ENCODE peak calls at places on chromosomes 2 and 18, in nine cellular contexts. J is MG63; S is CD4-positive, CD25-positive, alpha-beta regulatory T cell; E is upper lobe of right lung; T is left ventricle myocardium inferior; K is CD4-positive, alpha-beta T cell; G is aorta; R is mucosa of descending colon; Z is GM23248. I is an unnamed sample. For H3K9me3, the result is how much of the 10 kb centered on the place peaks cover.

GRCh38 chr2:197030090-197030489 is 103.6 kb upstream of the PGAP1 start:
- DNase-seq in R (no peak), E (no peak), J (no peak), T (no peak), K (no peak), G (no peak), S (no peak), Z (no peak), I (no peak)

GRCh38 chr18:70044626-70045025 is 97.0 kb upstream of the CD226 start:
- DNase-seq in G (no peak), Z (peak), S (no peak), J (peak), E (no peak), R (no peak), T (no peak), K (no peak), I (no peak)

GRCh38 chr2:13581471-13581870 is 864.7 kb downstream of the TRIB2 start:
- DNase-seq in R (no peak), K (no peak), G (no peak), E (no peak), J (no peak), Z (peak), T (no peak), S (no peak), I (no peak)

GRCh38 chr2:174492963-174493431 is 6.2 kb upstream of the GPR155 start:
- DNase-seq in K (peak), R (peak), G (no peak), S (peak), J (no peak), Z (no peak), E (no peak), T (no peak), I (peak)

GRCh38 chr2:24855703-24856102 is 62.5 kb downstream of the CENPO start:
- DNase-seq in E (peak), J (no peak), Z (peak), K (no peak), R (no peak), G (peak), S (no peak), T (peak), I (no peak)

GRCh38 chr18:74282359-74283254 is 9.2 kb downstream of the CYB5A start:
- DNase-seq in J (no peak), T (no peak), K (no peak), E (no peak), R (peak), G (no peak), Z (no peak), S (no peak), I (no peak)

GRCh38 chr2:200873561-200873960 is 9.1 kb upstream of the CLK1 start:
- DNase-seq in K (no peak), E (no peak), Z (no peak), T (no peak), R (no peak), J (no peak), G (no peak), S (no peak), I (no peak)

GRCh38 chr2:109103286-109103685 is 25.7 kb upstream of the SH3RF3 start:
- DNase-seq in T (no peak), E (no peak), J (no peak), S (no peak), R (no peak), G (peak), K (no peak), Z (no peak), I (no peak)

GRCh38 chr18:10924290-10924689 is 225.1 kb downstream of the PIEZO2 start:
- DNase-seq in K (no peak), Z (no peak), R (no peak), J (no peak), G (no peak), E (no peak), T (no peak), S (no peak), I (no peak)

GRCh38 chr18:74972354-74972753 is 236.6 kb downstream of the PTGR3 start:
- DNase-seq in E (no peak), R (no peak), T (no peak), S (no peak), J (no peak), Z (no peak), G (no peak), K (no peak), I (no peak)

GRCh38 chr18:2716394-2717326 is 61.1 kb downstream of the SMCHD1 start:
- DNase-seq in G (no peak), R (no peak), S (no peak), Z (no peak), T (peak), J (no peak), K (no peak), E (no peak), I (no peak)

GRCh38 chr2:207126724-207127314 is 38.9 kb downstream of the KLF7 start:
- DNase-seq in J (no peak), T (no peak), S (no peak), G (no peak), E (no peak), K (no peak), Z (peak), R (no peak), I (no peak)

GRCh38 chr18:9087144-9087543 is 15.4 kb upstream of the NDUFV2 start:
- DNase-seq in J (no peak), K (no peak), E (no peak), Z (no peak), G (no peak), R (no peak), T (no peak), S (no peak), I (no peak)

GRCh38 chr2:10497797-10498251 is 49.7 kb upstream of the ODC1 start:
- DNase-seq in T (peak), S (peak), J (peak), K (peak), Z (peak), G (no peak), E (no peak), R (peak), I (peak)

GRCh38 chr2:45178854-45179253 is 169.6 kb upstream of the SIX2 start:
- DNase-seq in E (no peak), K (no peak), G (no peak), T (no peak), J (peak), S (no peak), R (no peak), Z (peak), I (no peak)

GRCh38 chr18:37175727-37176126 is 346.8 kb downstream of the KIAA1328 start:
- DNase-seq in K (no peak), S (no peak), E (no peak), T (no peak), J (no peak), G (no peak), R (no peak), Z (no peak), I (no peak)

GRCh38 chr18:6060149-6060548 is 164.8 kb upstream of the TMEM200C start:
- DNase-seq in Z (no peak), T (no peak), R (no peak), G (no peak), J (no peak), K (no peak), E (no peak), S (no peak), I (no peak)

GRCh38 chr18:8933714-8934284 is 168.7 kb upstream of the NDUFV2 start:
- DNase-seq in R (no peak), Z (no peak), K (no peak), T (no peak), S (no peak), E (no peak), G (no peak), J (peak), I (no peak)

GRCh38 chr2:112332123-112332696 is 56.8 kb downstream of the ZC3H6 start:
- DNase-seq in Z (no peak), K (no peak), J (no peak), G (no peak), R (no peak), T (no peak), E (no peak), S (no peak), I (no peak)

GRCh38 chr2:27212626-27213471 is 781 bp upstream of the SLC5A6 start:
- DNase-seq in T (no peak), Z (peak), E (no peak), K (peak), R (no peak), J (peak), S (peak), G (no peak), I (peak)

GRCh38 chr2:217802261-217802660 is 200.5 kb downstream of the TNS1 start:
- DNase-seq in J (no peak), S (no peak), R (no peak), K (no peak), Z (no peak), E (no peak), G (peak), T (no peak), I (no peak)

GRCh38 chr2:194819367-194819766 is 837.7 kb upstream of the SLC39A10 start:
- DNase-seq in K (no peak), T (no peak), J (no peak), E (no peak), R (no peak), G (no peak), S (no peak), Z (no peak), I (no peak)

GRCh38 chr2:240931319-240931949 is 25.3 kb downstream of the CROCC2 start:
- DNase-seq in G (peak), J (no peak), K (no peak), E (peak), Z (no peak), T (no peak), S (no peak), R (no peak), I (no peak)

GRCh38 chr2:239579081-239579480 is 178.3 kb upstream of the HDAC4 start:
- DNase-seq in Z (no peak), J (no peak), T (peak), E (peak), R (peak), K (no peak), G (peak), S (no peak), I (no peak)
- H3K9me3 ChIP-seq in Z (under half), J (under half), T (under half), E (under half), R (under half), K (under half), G (under half), S (under half), I (under half)

GRCh38 chr18:71939483-71939882 is 604.7 kb downstream of the CBLN2 start:
- DNase-seq in E (no peak), Z (no peak), S (no peak), G (no peak), K (no peak), J (no peak), T (no peak), R (no peak), I (no peak)

GRCh38 chr18:71942433-71942832 is 601.7 kb downstream of the CBLN2 start:
- DNase-seq in E (no peak), K (no peak), Z (no peak), T (no peak), G (no peak), S (no peak), J (no peak), R (no peak), I (no peak)
- H3K9me3 ChIP-seq in E (under half), K (under half), Z (under half), T (under half), G (under half), S (under half), J (under half), R (under half), I (under half)

GRCh38 chr2:141911485-141912066 is 219.2 kb downstream of the LRP1B start:
- DNase-seq in Z (no peak), E (no peak), S (peak), T (no peak), K (no peak), J (no peak), R (no peak), G (no peak), I (no peak)

GRCh38 chr2:141900826-141901225 is 230.0 kb downstream of the LRP1B start:
- DNase-seq in T (no peak), E (no peak), Z (no peak), K (no peak), J (no peak), S (no peak), R (no peak), G (no peak), I (no peak)

DNA sequence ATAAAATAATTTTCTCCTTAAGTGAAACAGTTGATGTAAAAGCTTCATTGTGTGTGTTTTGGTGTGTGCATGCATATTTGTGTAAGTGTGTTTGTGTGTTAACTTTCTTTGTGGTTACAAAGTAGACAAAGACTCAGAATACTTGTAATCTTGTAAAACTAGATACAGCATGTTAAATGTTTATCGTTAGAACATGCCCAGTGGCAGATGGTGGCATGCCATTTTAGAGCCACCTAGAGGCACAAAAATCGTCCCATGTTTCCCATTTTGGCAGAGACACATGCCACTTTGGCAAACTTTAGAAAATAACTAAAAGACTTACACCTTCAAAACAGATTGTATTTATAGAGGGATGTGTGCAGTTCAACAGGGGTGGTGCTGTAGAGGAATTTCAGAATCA is 224.1 kb downstream of the LRP1B start:
- DNase-seq in Z (no peak), J (no peak), R (no peak), K (no peak), T (no peak), S (no peak), E (no peak), G (no peak), I (no peak)
- H3K9me3 ChIP-seq in Z (under half), J (under half), R (under half), K (under half), T (under half), S (under half), E (under half), G (under half), I (under half)

GRCh38 chr2:56589194-56589593 is 405.4 kb downstream of the CCDC85A start:
- DNase-seq in T (no peak), E (no peak), G (no peak), J (no peak), R (no peak), Z (no peak), S (no peak), K (no peak), I (no peak)
- H3K9me3 ChIP-seq in T (under half), E (under half), G (under half), J (under half), R (under half), Z (under half), S (under half), K (under half), I (under half)

DNA sequence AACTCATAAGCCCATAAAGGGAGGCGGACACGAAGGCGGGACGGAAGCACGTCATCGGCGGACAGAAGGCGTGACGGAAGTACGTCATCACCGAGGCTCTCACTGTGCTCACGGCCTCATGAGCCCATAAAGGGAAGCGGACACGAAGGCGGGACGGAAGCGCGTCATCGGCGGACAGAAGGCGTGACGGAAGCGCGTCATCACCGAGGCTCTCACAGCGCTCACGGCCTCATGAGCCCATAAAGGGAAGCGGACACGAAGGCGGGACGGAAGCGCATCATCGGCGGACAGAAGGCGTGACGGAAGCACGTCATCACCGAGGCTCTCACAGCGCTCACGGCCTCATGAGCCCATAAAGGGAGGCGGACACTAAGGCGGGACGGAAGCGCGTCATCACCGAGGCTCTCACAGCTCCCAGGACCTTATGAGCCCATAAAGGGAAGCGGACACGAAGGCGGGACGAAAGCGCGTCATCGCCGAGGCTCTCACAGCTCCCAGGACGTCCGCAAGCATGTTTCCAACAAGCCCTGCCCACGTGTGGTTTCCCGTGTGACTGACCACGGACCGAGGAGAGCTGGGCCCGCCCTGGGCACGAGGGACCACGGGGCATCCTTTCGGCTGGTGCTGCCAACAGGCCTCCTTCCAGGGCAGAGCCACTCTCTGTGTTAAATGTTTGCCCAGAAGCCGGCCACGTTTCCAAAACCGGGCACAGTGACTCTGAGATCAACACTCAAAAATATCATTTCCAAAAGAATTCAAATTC is 182.7 kb upstream of the SALL3 start:
- DNase-seq in R (no peak), S (no peak), Z (no peak), J (no peak), K (no peak), G (peak), E (peak), T (no peak), I (no peak)
- H3K9me3 ChIP-seq in R (under half), S (under half), Z (under half), J (under half), K (under half), G (under half), E (under half), T (under half), I (under half)

DNA sequence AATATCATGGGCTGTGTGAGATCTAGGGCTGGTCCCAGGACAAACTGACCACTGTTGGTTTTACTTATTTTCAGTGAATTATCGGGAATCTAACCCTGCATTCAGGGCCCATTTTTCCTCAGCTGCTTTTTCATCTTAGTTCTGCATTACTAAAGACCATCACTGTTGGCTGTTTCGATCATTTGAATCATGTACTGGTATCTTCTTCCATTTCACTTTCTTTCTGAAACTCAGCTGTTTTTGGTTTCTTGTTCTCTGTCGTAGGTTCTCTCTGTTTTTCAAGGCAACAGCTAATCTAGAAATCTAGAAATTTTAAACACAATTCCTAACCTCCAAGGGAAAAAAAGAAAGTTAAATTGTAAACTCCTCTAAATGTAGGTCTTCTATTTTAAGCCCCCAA is 159.9 kb upstream of the SESTD1 start:
- DNase-seq in J (no peak), T (no peak), E (no peak), G (no peak), Z (no peak), R (no peak), K (no peak), S (no peak), I (no peak)
- H3K9me3 ChIP-seq in J (under half), T (under half), E (under half), G (under half), Z (under half), R (under half), K (under half), S (under half), I (under half)

DNA sequence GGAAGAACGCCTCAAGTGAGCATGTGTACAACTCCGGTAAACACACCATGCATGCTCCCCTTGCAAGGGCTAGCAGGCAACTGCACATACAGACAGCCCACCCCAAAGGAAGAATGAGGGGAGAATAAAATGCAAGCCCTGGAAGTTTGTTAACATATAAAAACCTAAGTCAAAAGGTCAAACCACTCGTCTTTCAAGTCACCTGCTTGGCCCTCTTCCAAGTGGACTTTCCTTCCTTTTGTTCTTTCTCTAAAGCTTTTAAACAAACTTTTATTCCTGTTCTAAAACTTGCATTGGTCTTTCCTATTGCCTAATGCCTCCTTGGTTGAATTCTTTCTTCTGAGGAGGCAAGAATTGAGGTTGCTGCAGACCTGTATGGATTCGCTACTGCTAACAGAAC is 5.2 kb upstream of the RPIA start:
- DNase-seq in Z (no peak), K (no peak), G (no peak), E (no peak), R (no peak), S (no peak), J (no peak), T (no peak), I (no peak)
- H3K9me3 ChIP-seq in Z (under half), K (under half), G (under half), E (under half), R (under half), S (under half), J (under half), T (under half), I (under half)

DNA sequence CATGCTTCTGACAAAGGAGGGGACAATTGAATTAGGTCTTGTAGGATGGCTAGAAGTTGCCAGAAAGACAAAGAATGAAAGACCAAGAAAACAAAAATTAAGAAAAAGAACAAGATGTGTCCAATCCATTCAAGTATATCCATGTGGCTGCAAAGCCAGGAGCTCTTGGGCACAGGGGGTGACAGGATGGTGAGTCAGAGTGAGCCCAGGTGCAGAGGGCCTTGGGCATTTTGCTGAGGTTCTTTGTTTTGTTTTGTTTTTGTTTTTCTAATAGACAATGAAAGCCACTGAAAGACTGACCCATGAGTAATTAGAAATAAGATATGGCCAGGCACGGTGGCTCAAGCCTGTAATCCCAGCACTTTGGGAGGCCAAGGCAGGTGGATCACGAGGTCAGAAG is 104.6 kb upstream of the KLHL29 start:
- DNase-seq in R (no peak), E (no peak), J (no peak), G (no peak), K (no peak), Z (no peak), T (no peak), S (no peak), I (no peak)
- H3K9me3 ChIP-seq in R (under half), E (under half), J (under half), G (under half), K (under half), Z (under half), T (under half), S (under half), I (under half)